ENCODE peak calls at places on chromosomes 12 and 14, in ten cellular contexts. I is uterus, U is upper lobe of left lung, Y is myocyte, C is H54, P is ovary, A is left cardiac atrium, H is skeletal muscle cell, O is OCI-LY7, Z is foreskin melanocyte. V is an unnamed sample.

GRCh38 chr14:50373959-50374358 is 22.7 kb downstream of the CDKL1 start:
- DNase-seq in I (no peak), U (no peak), Y (no peak), C (no peak), P (no peak), A (no peak), H (no peak), O (no peak), Z (no peak), V (no peak)

GRCh38 chr14:53496668-53497067 is 343.5 kb upstream of the DDHD1 start:
- DNase-seq in I (no peak), U (no peak), Y (no peak), C (no peak), P (no peak), A (no peak), H (no peak), O (no peak), Z (no peak), V (no peak)

GRCh38 chr12:74619886-74620285 is 82.3 kb downstream of the ATXN7L3B start:
- DNase-seq in I (no peak), U (no peak), Y (no peak), C (no peak), P (no peak), A (no peak), H (no peak), O (no peak), Z (no peak), V (no peak)

GRCh38 chr12:80553316-80553715 is 109.3 kb downstream of the PTPRQ start:
- DNase-seq in I (no peak), U (no peak), Y (peak; percentile 58), C (peak; percentile 21), P (no peak), A (no peak), H (peak; percentile 75), O (no peak), Z (peak; percentile 42), V (no peak)

GRCh38 chr14:58826845-58827686 is 189.3 kb downstream of the DACT1 start:
- DNase-seq in I (no peak), U (no peak), Y (no peak), C (no peak), P (no peak), A (no peak), H (no peak), O (no peak), Z (no peak), V (peak; percentile 62)

GRCh38 chr14:84826349-84826748 is 703.6 kb upstream of the FLRT2 start:
- DNase-seq in I (no peak), U (no peak), Y (no peak), C (no peak), P (no peak), A (no peak), H (no peak), O (no peak), Z (no peak), V (no peak)

GRCh38 chr14:69327507-69327906 is 67.5 kb downstream of the GALNT16 start:
- DNase-seq in I (peak; percentile 4), U (no peak), Y (no peak), C (no peak), P (no peak), A (no peak), H (no peak), O (no peak), Z (no peak), V (no peak)

GRCh38 chr12:28290262-28290661 is 100.0 kb downstream of the CCDC91 start:
- DNase-seq in I (no peak), U (no peak), Y (no peak), C (no peak), P (no peak), A (no peak), H (no peak), O (no peak), Z (no peak), V (no peak)

GRCh38 chr12:6958609-6959375 is 7.6 kb downstream of the PTPN6 start:
- DNase-seq in I (no peak), U (no peak), Y (no peak), C (no peak), P (no peak), A (peak; percentile 34), H (no peak), O (peak; percentile 87), Z (no peak), V (peak; percentile 82)

GRCh38 chr12:117231750-117232149 is 41.5 kb upstream of the FBXO21 start:
- DNase-seq in I (no peak), U (no peak), Y (no peak), C (no peak), P (no peak), A (no peak), H (no peak), O (no peak), Z (no peak), V (peak; percentile 53)

GRCh38 chr12:106246891-106247730 is 709 bp downstream of the CKAP4 start:
- DNase-seq in I (peak; percentile 62), U (peak; percentile 94), Y (peak; percentile 78), C (no peak), P (peak; percentile 68), A (peak; percentile 84), H (no peak), O (peak; percentile 58), Z (no peak), V (no peak)

GRCh38 chr12:1836854-1837411 is 16.6 kb downstream of the LRTM2 start:
- DNase-seq in I (no peak), U (peak; percentile 52), Y (no peak), C (no peak), P (no peak), A (no peak), H (no peak), O (no peak), Z (no peak), V (no peak)

GRCh38 chr12:117587646-117588287 is 226.3 kb upstream of the NOS1 start:
- DNase-seq in I (no peak), U (no peak), Y (peak; percentile 24), C (peak; percentile 44), P (peak; percentile 22), A (peak; percentile 60), H (no peak), O (peak; percentile 50), Z (peak; percentile 3), V (peak; percentile 81)